ENCODE peak calls at places on chromosomes 16 and 17, in seven cellular contexts. H is tibial nerve, G is body of pancreas, W is HepG2, L is right lobe of liver, T is stomach, M is A549. J is an unnamed sample.

GRCh38 chr17:50364715-50365114 is 8.3 kb downstream of the MRPL27 start:
- DNase-seq in H (no peak), G (no peak), W (no peak), L (no peak), T (no peak), M (no peak), J (no peak)

GRCh38 chr16:12461971-12462370 is 341.7 kb downstream of the CPPED1 start:
- DNase-seq in H (no peak), G (no peak), W (no peak), L (no peak), T (no peak), M (no peak), J (no peak)

GRCh38 chr16:73890524-73891500 is 405.8 kb upstream of the PSMD7 start:
- DNase-seq in H (no peak), G (no peak), W (no peak), L (no peak), T (no peak), M (no peak), J (no peak)

GRCh38 chr17:53462393-53462811 is 360.3 kb upstream of the KIF2B start:
- DNase-seq in H (no peak), G (no peak), W (no peak), L (no peak), T (no peak), M (no peak), J (no peak)

GRCh38 chr17:61149106-61149505 is 250.5 kb upstream of the TBX2 start:
- DNase-seq in H (no peak), G (no peak), W (no peak), L (no peak), T (no peak), M (no peak), J (no peak)

GRCh38 chr17:80476877-80477646 is 655 bp upstream of the NPTX1 start:
- DNase-seq in H (no peak), G (no peak), W (no peak), L (no peak), T (no peak), M (no peak), J (no peak)

GRCh38 chr17:58337600-58338453 is 9.2 kb upstream of the TSPOAP1 start:
- DNase-seq in H (peak; percentile 47), G (peak; percentile 29), W (peak; percentile 82), L (peak; percentile 74), T (peak; percentile 74), M (no peak), J (peak; percentile 20)

GRCh38 chr16:21603920-21604319 is 4.5 kb downstream of the METTL9 start:
- DNase-seq in H (no peak), G (no peak), W (peak; percentile 54), L (no peak), T (no peak), M (no peak), J (no peak)

GRCh38 chr16:23974223-23974622 is 138.4 kb downstream of the PRKCB start:
- DNase-seq in H (no peak), G (no peak), W (no peak), L (no peak), T (no peak), M (no peak), J (no peak)

GRCh38 chr17:82281502-82282238 is 8.2 kb upstream of the CSNK1D start:
- DNase-seq in H (no peak), G (peak; percentile 86), W (no peak), L (no peak), T (peak; percentile 82), M (no peak), J (peak; percentile 66)

GRCh38 chr17:45052052-45052772 is 780 bp upstream of the DCAKD start:
- DNase-seq in H (peak; percentile 9), G (peak; percentile 54), W (peak; percentile 18), L (peak; percentile 56), T (peak; percentile 53), M (no peak), J (peak; percentile 19)

GRCh38 chr17:77061711-77062110 is 79.1 kb upstream of the SEC14L1 start:
- DNase-seq in H (no peak), G (no peak), W (no peak), L (no peak), T (no peak), M (no peak), J (no peak)

GRCh38 chr17:19785854-19786253 is 37.8 kb upstream of the ALDH3A1 start:
- DNase-seq in H (no peak), G (no peak), W (no peak), L (no peak), T (no peak), M (no peak), J (no peak)

GRCh38 chr16:5490499-5490898 is 392.9 kb upstream of the EEF2KMT start:
- DNase-seq in H (peak; percentile 5), G (peak; percentile 18), W (peak; percentile 43), L (no peak), T (no peak), M (peak; percentile 9), J (peak; percentile 5)

GRCh38 chr16:69848635-69849545 is 86.8 kb downstream of the WWP2 start:
- DNase-seq in H (peak; percentile 81), G (peak; percentile 88), W (no peak), L (peak; percentile 62), T (peak; percentile 78), M (no peak), J (peak; percentile 74)

GRCh38 chr17:61537264-61537771 is 53.7 kb downstream of the NACA2 start:
- DNase-seq in H (no peak), G (no peak), W (no peak), L (no peak), T (no peak), M (no peak), J (no peak)

GRCh38 chr16:14196539-14196938 is 125.4 kb downstream of the MRTFB start:
- DNase-seq in H (no peak), G (no peak), W (no peak), L (no peak), T (no peak), M (no peak), J (no peak)

GRCh38 chr16:85612191-85612800 is 826 bp upstream of the GSE1 start:
- DNase-seq in H (peak; percentile 46), G (peak; percentile 90), W (peak; percentile 91), L (peak; percentile 92), T (peak; percentile 88), M (peak; percentile 97), J (peak; percentile 87)

GRCh38 chr17:17351901-17352781 is 49.0 kb downstream of the NT5M start:
- DNase-seq in H (no peak), G (no peak), W (peak; percentile 74), L (peak; percentile 44), T (peak; percentile 16), M (no peak), J (no peak)

GRCh38 chr16:30351586-30352419 is 3.3 kb downstream of the CD2BP2 start:
- DNase-seq in H (peak; percentile 80), G (peak; percentile 93), W (no peak), L (peak; percentile 93), T (peak; percentile 92), M (no peak), J (peak; percentile 78)

GRCh38 chr17:66829883-66830282 is 5.0 kb upstream of the CACNG5 start:
- DNase-seq in H (no peak), G (no peak), W (no peak), L (no peak), T (no peak), M (no peak), J (no peak)

GRCh38 chr17:5234645-5235576 is at the start of gene SCIMP:
- DNase-seq in H (peak; percentile 30), G (no peak), W (no peak), L (no peak), T (no peak), M (no peak), J (no peak)

GRCh38 chr17:66091440-66092080 is 100.4 kb downstream of the CEP112 start:
- DNase-seq in H (no peak), G (no peak), W (no peak), L (no peak), T (no peak), M (no peak), J (no peak)

GRCh38 chr17:28737770-28738679 is 5.8 kb upstream of the TRAF4 start:
- DNase-seq in H (no peak), G (no peak), W (no peak), L (no peak), T (no peak), M (no peak), J (no peak)

GRCh38 chr17:63700528-63701441 is 860 bp upstream of the LIMD2 start:
- DNase-seq in H (no peak), G (no peak), W (no peak), L (no peak), T (peak; percentile 27), M (no peak), J (no peak)

GRCh38 chr16:20870122-20870521 is 30.0 kb downstream of the DCUN1D3 start:
- DNase-seq in H (no peak), G (no peak), W (no peak), L (no peak), T (no peak), M (no peak), J (no peak)

GRCh38 chr17:7046127-7046724 is 2.3 kb upstream of the SLC16A11 start:
- DNase-seq in H (no peak), G (peak; percentile 90), W (peak; percentile 54), L (no peak), T (peak; percentile 96), M (no peak), J (peak; percentile 92)

GRCh38 chr17:79988163-79988971 is 47.3 kb downstream of the TBC1D16 start:
- DNase-seq in H (no peak), G (no peak), W (peak; percentile 99), L (peak; percentile 87), T (peak; percentile 78), M (peak; percentile 65), J (no peak)

GRCh38 chr17:45262516-45263476 is 902 bp upstream of the SPATA32 start:
- DNase-seq in H (no peak), G (no peak), W (no peak), L (peak; percentile 42), T (no peak), M (no peak), J (peak; percentile 49)

GRCh38 chr17:66950886-66951604 is 13.5 kb upstream of the CACNG4 start:
- DNase-seq in H (no peak), G (no peak), W (no peak), L (no peak), T (no peak), M (no peak), J (no peak)

GRCh38 chr16:74984670-74985411 is at the start of gene WDR59:
- DNase-seq in H (peak; percentile 100), G (peak; percentile 100), W (peak; percentile 100), L (peak; percentile 100), T (peak; percentile 100), M (peak; percentile 94), J (peak; percentile 100)
- TF ChIP-seq POLR2A in H (peak; percentile 66), G (no peak), W (peak; percentile 86), L (peak; percentile 80), T (no peak), M (peak; percentile 72), J (peak; percentile 71)

GRCh38 chr16:81620796-81621195 is 158.3 kb upstream of the PLCG2 start:
- DNase-seq in H (no peak), G (no peak), W (no peak), L (no peak), T (no peak), M (no peak), J (no peak)
- H3K4me1 ChIP-seq in H (no peaks in the 10 kb centered on the region), G (peaks cover 15% of the 10 kb centered on the region), W (peaks cover 31% of the 10 kb centered on the region), L (no peaks in the 10 kb centered on the region), T (peaks cover 34% of the 10 kb centered on the region), M (peaks cover 30% of the 10 kb centered on the region), J (peaks cover 12% of the 10 kb centered on the region)

GRCh38 chr17:47239663-47240374 is 13.8 kb upstream of the ITGB3 start:
- DNase-seq in H (peak; percentile 89), G (peak; percentile 45), W (no peak), L (peak; percentile 66), T (peak; percentile 50), M (peak; percentile 50), J (peak; percentile 30)
- H3K27ac ChIP-seq in H (peak overlapping the region; percentile 82), G (no peak overlapping the region), W (no peak overlapping the region), L (peak overlapping the region; percentile 18), T (peak overlapping the region; percentile 37), M (peak overlapping the region; percentile 81), J (no peak overlapping the region)

GRCh38 chr16:68448360-68448970 is at the start of gene SMPD3:
- DNase-seq in H (peak; percentile 85), G (peak; percentile 98), W (peak; percentile 99), L (peak; percentile 95), T (peak; percentile 99), M (peak; percentile 98), J (peak; percentile 98)
- TF ChIP-seq POLR2A in H (peak; percentile 49), G (no peak), W (no peak), L (no peak), T (no peak), M (peak; percentile 39), J (peak; percentile 93)

J was measured in prostate gland.